ENCODE peak calls at places on chromosomes 4 and X, in seven cellular contexts. S, N, T, Q, J, B and Y are unnamed samples.

GRCh38 chr4:138192113-138192512 is 50.0 kb downstream of the SLC7A11 start:
- DNase-seq in S (no peak), N (peak), T (peak), Q (peak), J (no peak), B (no peak), Y (peak)

GRCh38 chr4:41957634-41958033 is 22.4 kb downstream of the TMEM33 start:
- DNase-seq in S (no peak), N (no peak), T (peak), Q (peak), J (peak), B (no peak), Y (peak)

GRCh38 chr4:26356067-26356466 is 35.3 kb downstream of the RBPJ start:
- DNase-seq in S (no peak), N (no peak), T (peak), Q (peak), J (no peak), B (no peak), Y (peak)

GRCh38 chr4:82696117-82696516 is 102.5 kb downstream of the SCD5 start:
- DNase-seq in S (no peak), N (no peak), T (no peak), Q (no peak), J (no peak), B (peak), Y (no peak)

GRCh38 chr4:112633477-112634235 is 3.1 kb downstream of the ZGRF1 start:
- DNase-seq in S (no peak), N (peak), T (peak), Q (peak), J (no peak), B (no peak), Y (peak)

GRCh38 chr4:89316931-89317366 is 9.3 kb upstream of the GPRIN3 start:
- DNase-seq in S (no peak), N (no peak), T (peak), Q (peak), J (no peak), B (no peak), Y (peak)

GRCh38 chr4:121784975-121785374 is 16.1 kb upstream of the EXOSC9 start:
- DNase-seq in S (no peak), N (peak), T (peak), Q (no peak), J (no peak), B (no peak), Y (peak)

GRCh38 chr4:88481557-88481956 is 24.6 kb downstream of the HERC5 start:
- DNase-seq in S (no peak), N (no peak), T (no peak), Q (no peak), J (no peak), B (no peak), Y (no peak)

GRCh38 chr4:143251348-143251747 is 66.6 kb downstream of the USP38 start:
- DNase-seq in S (no peak), N (no peak), T (no peak), Q (no peak), J (no peak), B (no peak), Y (no peak)

GRCh38 chrX:9141496-9141895 is 107.6 kb upstream of the FAM9B start:
- DNase-seq in S (no peak), N (peak), T (peak), Q (no peak), J (no peak), B (no peak), Y (peak)

GRCh38 chr4:183971938-183972490 is 66.9 kb downstream of the STOX2 start:
- DNase-seq in S (no peak), N (no peak), T (no peak), Q (no peak), J (no peak), B (no peak), Y (no peak)

GRCh38 chr4:71187399-71188196 is 151.2 kb upstream of the SLC4A4 start:
- DNase-seq in S (peak), N (peak), T (peak), Q (peak), J (peak), B (peak), Y (peak)

GRCh38 chr4:184898793-184899192 is 73.0 kb upstream of the ACSL1 start:
- DNase-seq in S (no peak), N (no peak), T (no peak), Q (no peak), J (no peak), B (no peak), Y (no peak)

GRCh38 chr4:174222266-174222872 is 61.1 kb downstream of the FBXO8 start:
- DNase-seq in S (no peak), N (peak), T (peak), Q (peak), J (peak), B (no peak), Y (peak)

GRCh38 chr4:184503869-184504300 is 29.5 kb upstream of the IRF2 start:
- DNase-seq in S (no peak), N (no peak), T (peak), Q (no peak), J (no peak), B (no peak), Y (peak)

GRCh38 chr4:70703695-70704332 is 15.5 kb downstream of the UTP3 start:
- DNase-seq in S (no peak), N (peak), T (peak), Q (no peak), J (peak), B (no peak), Y (peak)

GRCh38 chrX:46209768-46210167 is 335.5 kb downstream of the ZNF674 start:
- DNase-seq in S (no peak), N (peak), T (no peak), Q (peak), J (no peak), B (no peak), Y (no peak)

GRCh38 chr4:157521916-157522315 is 301.4 kb downstream of the GRIA2 start:
- DNase-seq in S (no peak), N (peak), T (no peak), Q (no peak), J (no peak), B (no peak), Y (no peak)

GRCh38 chr4:25908491-25908901 is 5.5 kb upstream of the SMIM20 start:
- DNase-seq in S (no peak), N (peak), T (peak), Q (peak), J (no peak), B (no peak), Y (peak)

GRCh38 chrX:10597871-10598270 is 22.5 kb downstream of the MID1 start:
- DNase-seq in S (no peak), N (peak), T (no peak), Q (peak), J (no peak), B (no peak), Y (peak)

GRCh38 chr4:76206222-76206942 is 7.2 kb downstream of the SCARB2 start:
- DNase-seq in S (no peak), N (peak), T (no peak), Q (no peak), J (no peak), B (no peak), Y (peak)

GRCh38 chr4:165347647-165348569 is 20.4 kb downstream of the MSMO1 start:
- DNase-seq in S (no peak), N (no peak), T (no peak), Q (no peak), J (no peak), B (no peak), Y (no peak)

GRCh38 chr4:159160242-159160641 is 57.4 kb downstream of the RAPGEF2 start:
- DNase-seq in S (no peak), N (peak), T (no peak), Q (no peak), J (no peak), B (no peak), Y (no peak)

GRCh38 chrX:12210196-12210815 is 72.0 kb downstream of the FRMPD4 start:
- DNase-seq in S (no peak), N (no peak), T (peak), Q (no peak), J (no peak), B (no peak), Y (peak)

GRCh38 chr4:41525129-41525528 is 12.8 kb upstream of the LIMCH1 start:
- DNase-seq in S (peak), N (peak), T (peak), Q (peak), J (peak), B (no peak), Y (peak)

GRCh38 chrX:1205681-1206611 is 6.5 kb downstream of the CRLF2 start:
- DNase-seq in S (peak), N (peak), T (peak), Q (peak), J (peak), B (peak), Y (peak)

GRCh38 chr4:28518781-28519180 is 1658.1 kb downstream of the STIM2 start:
- DNase-seq in S (no peak), N (no peak), T (peak), Q (no peak), J (no peak), B (no peak), Y (peak)

GRCh38 chr4:141102367-141102766 is 30.9 kb downstream of the RNF150 start:
- DNase-seq in S (no peak), N (peak), T (peak), Q (peak), J (no peak), B (no peak), Y (peak)

GRCh38 chr4:35494955-35495354 is 749.4 kb downstream of the ARAP2 start:
- DNase-seq in S (no peak), N (no peak), T (no peak), Q (no peak), J (no peak), B (no peak), Y (no peak)

GRCh38 chrX:115679460-115679859 is 118.5 kb downstream of the PLS3 start:
- DNase-seq in S (no peak), N (peak), T (peak), Q (peak), J (no peak), B (no peak), Y (peak)

GRCh38 chr4:20428410-20429160 is 176.9 kb downstream of the SLIT2 start:
- DNase-seq in S (no peak), N (peak), T (no peak), Q (peak), J (no peak), B (no peak), Y (peak)

GRCh38 chrX:44970709-44971108 is 97.7 kb downstream of the KDM6A start:
- DNase-seq in S (no peak), N (no peak), T (no peak), Q (no peak), J (no peak), B (no peak), Y (no peak)

GRCh38 chrX:30023451-30023850 is 191.9 kb upstream of the MAGEB2 start:
- DNase-seq in S (no peak), N (no peak), T (no peak), Q (no peak), J (no peak), B (no peak), Y (peak)

GRCh38 chr4:38800956-38801450 is 3.6 kb downstream of the TLR1 start:
- DNase-seq in S (no peak), N (no peak), T (no peak), Q (no peak), J (no peak), B (no peak), Y (no peak)

GRCh38 chr4:68368566-68369473 is 18.9 kb upstream of the YTHDC1 start:
- DNase-seq in S (no peak), N (peak), T (peak), Q (no peak), J (no peak), B (no peak), Y (peak)

GRCh38 chrX:13120017-13120416 is 75.6 kb upstream of the FAM9C start:
- DNase-seq in S (no peak), N (peak), T (peak), Q (no peak), J (no peak), B (no peak), Y (peak)

GRCh38 chr4:74933562-74934015 is 673 bp downstream of the PARM1 start:
- DNase-seq in S (peak), N (no peak), T (peak), Q (peak), J (no peak), B (no peak), Y (no peak)

DNA sequence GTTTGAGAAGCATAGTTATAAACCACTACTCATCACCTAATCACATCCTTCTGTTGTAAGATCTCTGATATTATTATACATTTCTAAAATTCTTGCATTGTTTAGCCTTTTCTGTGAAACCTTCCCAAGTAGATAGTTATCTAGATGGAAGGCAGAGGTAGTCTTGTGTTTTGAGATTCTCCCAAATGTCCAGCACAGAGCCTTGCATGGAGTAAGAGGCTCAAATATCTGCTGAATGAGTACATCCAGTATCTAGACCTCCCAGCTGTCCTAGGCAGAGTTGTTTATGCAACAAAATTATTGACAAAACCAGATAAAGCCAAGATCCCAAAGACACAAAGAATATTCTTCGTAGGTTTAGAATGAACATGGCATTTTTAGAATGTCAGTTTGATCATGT is 227.2 kb downstream of the KDR start:
- DNase-seq in S (no peak), N (peak), T (no peak), Q (no peak), J (no peak), B (no peak), Y (peak)
- H2AK5ac ChIP-seq in S (no peak), N (no peak), T (no peak), Q (no peak), J (no peak), B (no peak), Y (no peak)

DNA sequence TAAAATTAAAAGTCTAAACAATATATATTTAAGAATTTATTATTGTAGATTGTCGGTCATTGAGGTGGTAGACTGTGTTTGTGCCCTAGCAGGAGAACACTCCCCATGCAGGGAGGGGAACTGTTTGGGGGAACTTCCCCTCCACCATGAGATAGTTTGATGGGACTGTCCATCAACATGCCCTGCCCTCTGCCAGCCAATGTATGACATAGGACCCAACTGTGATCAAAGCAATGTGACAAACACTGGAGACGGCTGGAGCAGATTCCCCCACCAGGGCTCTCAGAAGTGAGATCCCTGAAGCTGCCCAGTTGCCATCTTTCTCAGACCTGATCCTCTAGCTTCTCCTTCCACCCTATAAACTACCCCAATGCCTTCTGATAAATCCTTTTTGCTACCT is 44.9 kb downstream of the SH3KBP1 start:
- DNase-seq in S (no peak), N (no peak), T (no peak), Q (no peak), J (no peak), B (no peak), Y (no peak)
- H2AK5ac ChIP-seq in S (no peak), N (peak), T (no peak), Q (no peak), J (no peak), B (no peak), Y (no peak)

GRCh38 chrX:150408007-150408406 is 44.9 kb downstream of the MAMLD1 start:
- DNase-seq in S (no peak), N (no peak), T (no peak), Q (no peak), J (no peak), B (no peak), Y (no peak)
- H2AK5ac ChIP-seq in S (no peak), N (no peak), T (no peak), Q (no peak), J (no peak), B (no peak), Y (no peak)

GRCh38 chr4:9602389-9602914 is 158.2 kb downstream of the DEFB131A start:
- DNase-seq in S (no peak), N (no peak), T (no peak), Q (no peak), J (no peak), B (no peak), Y (no peak)
- H2AK5ac ChIP-seq in S (no peak), N (no peak), T (no peak), Q (no peak), J (no peak), B (no peak), Y (no peak)

GRCh38 chr4:57661707-57662106 is 551.5 kb upstream of the IGFBP7 start:
- DNase-seq in S (no peak), N (no peak), T (no peak), Q (no peak), J (no peak), B (no peak), Y (no peak)

GRCh38 chr4:57652765-57653164 is 542.6 kb upstream of the IGFBP7 start:
- DNase-seq in S (no peak), N (no peak), T (no peak), Q (no peak), J (no peak), B (no peak), Y (no peak)

GRCh38 chr4:57655342-57655741 is 545.2 kb upstream of the IGFBP7 start:
- DNase-seq in S (no peak), N (no peak), T (no peak), Q (no peak), J (no peak), B (no peak), Y (no peak)

GRCh38 chr4:57658673-57659072 is 548.5 kb upstream of the IGFBP7 start:
- DNase-seq in S (no peak), N (no peak), T (no peak), Q (no peak), J (no peak), B (no peak), Y (no peak)

GRCh38 chr4:57658188-57658587 is 548.0 kb upstream of the IGFBP7 start:
- DNase-seq in S (no peak), N (no peak), T (no peak), Q (no peak), J (no peak), B (no peak), Y (no peak)
- H2AK5ac ChIP-seq in S (no peak), N (no peak), T (no peak), Q (no peak), J (no peak), B (no peak), Y (no peak)

GRCh38 chrX:137684591-137684990 is 118.7 kb downstream of the ZIC3 start:
- DNase-seq in S (no peak), N (no peak), T (no peak), Q (peak), J (no peak), B (no peak), Y (no peak)
- H2AK5ac ChIP-seq in S (no peak), N (no peak), T (no peak), Q (no peak), J (no peak), B (no peak), Y (no peak)

GRCh38 chrX:64739792-64740378 is 236.4 kb downstream of the ZC4H2 start:
- DNase-seq in S (no peak), N (no peak), T (no peak), Q (no peak), J (no peak), B (no peak), Y (no peak)
- H2AK5ac ChIP-seq in S (no peak), N (no peak), T (no peak), Q (no peak), J (no peak), B (no peak), Y (no peak)

DNA sequence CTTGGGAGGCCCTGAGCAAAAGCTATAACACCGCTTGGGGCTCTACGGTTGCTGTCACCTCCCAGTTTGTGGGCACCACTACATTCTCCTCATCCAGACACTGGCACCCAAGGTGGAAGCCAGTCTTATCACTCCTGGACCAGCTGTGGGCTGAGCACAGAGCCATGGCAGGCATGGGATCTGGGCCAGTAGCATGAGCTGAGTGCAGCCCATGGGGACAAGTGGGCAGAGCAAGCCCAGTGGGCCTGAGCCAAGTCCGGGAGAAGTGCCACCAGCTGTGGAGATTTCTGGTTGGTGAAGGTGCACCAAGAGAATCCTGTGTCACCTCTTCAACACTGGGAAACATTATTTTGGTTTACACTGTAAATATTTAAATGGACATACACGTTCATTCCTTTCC is 1013.0 kb downstream of the TECRL start:
- DNase-seq in S (no peak), N (no peak), T (no peak), Q (no peak), J (no peak), B (no peak), Y (no peak)
- H2AK5ac ChIP-seq in S (no peak), N (no peak), T (no peak), Q (no peak), J (no peak), B (no peak), Y (no peak)

DNA sequence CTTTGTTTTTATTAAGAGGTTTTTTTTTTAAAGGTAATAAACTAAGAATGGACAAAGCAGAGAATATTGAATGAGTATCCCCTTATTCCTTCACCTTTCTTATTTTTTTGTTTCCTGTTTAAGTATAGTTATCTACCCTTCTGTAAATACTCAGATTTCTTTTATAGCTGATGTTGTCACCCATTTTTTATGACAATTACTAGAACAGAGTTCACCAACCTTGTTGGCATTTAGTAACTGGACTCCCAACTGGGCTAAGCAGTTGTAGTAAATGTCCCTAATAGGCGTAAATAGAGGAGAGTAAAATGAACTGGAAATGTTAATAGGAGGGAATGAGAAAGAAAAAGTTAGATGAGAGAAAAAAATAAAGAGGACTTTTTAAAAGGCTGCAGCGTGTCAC is 9.8 kb downstream of the PDLIM5 start:
- DNase-seq in S (no peak), N (no peak), T (no peak), Q (no peak), J (no peak), B (no peak), Y (no peak)
- H2AK5ac ChIP-seq in S (no peak), N (no peak), T (no peak), Q (no peak), J (no peak), B (no peak), Y (no peak)

GRCh38 chr4:85777908-85778808 is 303.2 kb downstream of the ARHGAP24 start:
- DNase-seq in S (no peak), N (peak), T (peak), Q (peak), J (no peak), B (no peak), Y (no peak)
- H2AK5ac ChIP-seq in S (no peak), N (no peak), T (no peak), Q (no peak), J (no peak), B (no peak), Y (no peak)